ENCODE peak calls at places on chromosomes 4 and X, in seven cellular contexts. Z is upper lobe of right lung, L is C1 segment of cervical spinal cord, F is DMS153, K is AG04450, E is RPMI8226, B is amygdala. U is an unnamed sample.

GRCh38 chr4:107666134-107666533 is 53.9 kb downstream of the PAPSS1 start:
- DNase-seq in F (no peak), L (no peak), B (no peak), Z (no peak), E (no peak), K (peak; percentile 18), U (peak; percentile 50)

GRCh38 chrX:107551546-107551945 is 76.8 kb upstream of the PRPS1 start:
- DNase-seq in B (peak; percentile 1), Z (peak; percentile 72), E (no peak), L (peak; percentile 61), F (no peak), K (no peak), U (no peak)

GRCh38 chr4:102503301-102503746 is 2.2 kb downstream of the NFKB1 start:
- DNase-seq in L (no peak), Z (no peak), B (no peak), K (no peak), E (peak; percentile 25), F (peak; percentile 7), U (no peak)

GRCh38 chr4:128782076-128782715 is 27.3 kb upstream of the JADE1 start:
- DNase-seq in Z (no peak), F (no peak), B (peak; percentile 4), L (no peak), K (no peak), E (peak; percentile 11), U (no peak)

GRCh38 chr4:21962691-21963090 is 14.1 kb upstream of the KCNIP4 start:
- DNase-seq in E (no peak), Z (no peak), F (no peak), B (no peak), K (no peak), L (no peak), U (no peak)

GRCh38 chrX:74593593-74593992 is 20.8 kb downstream of the RLIM start:
- DNase-seq in F (no peak), K (no peak), E (no peak), Z (no peak), B (no peak), L (no peak), U (no peak)

GRCh38 chr4:99642725-99643489 is 14.7 kb downstream of the C4orf54 start:
- DNase-seq in K (no peak), B (no peak), E (no peak), Z (no peak), F (no peak), L (peak; percentile 48), U (no peak)

GRCh38 chr4:102036619-102037376 is 246.3 kb downstream of the BANK1 start:
- DNase-seq in K (no peak), F (peak; percentile 78), B (no peak), L (no peak), Z (no peak), E (no peak), U (no peak)

GRCh38 chrX:10108288-10108687 is 48.5 kb upstream of the CLCN4 start:
- DNase-seq in F (no peak), K (no peak), Z (no peak), E (no peak), B (no peak), L (no peak), U (no peak)

GRCh38 chr4:1245481-1246051 is 3.4 kb downstream of the CTBP1 start:
- DNase-seq in B (no peak), F (no peak), E (no peak), L (no peak), Z (no peak), K (no peak), U (no peak)

GRCh38 chr4:76072760-76073159 is 1.7 kb upstream of the ART3 start:
- DNase-seq in K (no peak), F (no peak), E (no peak), L (no peak), Z (no peak), B (no peak), U (no peak)

GRCh38 chrX:137428251-137428661 is 137.7 kb upstream of the ZIC3 start:
- DNase-seq in L (no peak), E (no peak), B (no peak), K (no peak), Z (no peak), F (no peak), U (no peak)

GRCh38 chr4:85489273-85489672 is 14.3 kb downstream of the ARHGAP24 start:
- DNase-seq in L (no peak), F (peak; percentile 45), K (no peak), E (no peak), Z (no peak), B (no peak), U (no peak)

GRCh38 chr4:26051278-26051677 is 137.3 kb downstream of the SMIM20 start:
- DNase-seq in L (no peak), K (no peak), B (no peak), F (no peak), Z (no peak), E (no peak), U (no peak)

GRCh38 chr4:122963222-122963621 is 40.8 kb upstream of the NUDT6 start:
- DNase-seq in B (no peak), Z (no peak), K (no peak), L (no peak), E (no peak), F (no peak), U (no peak)

GRCh38 chr4:144174401-144175067 is 34.0 kb upstream of the GYPA start:
- DNase-seq in E (peak; percentile 41), F (peak; percentile 26), L (no peak), B (no peak), K (peak; percentile 32), Z (no peak), U (peak; percentile 72)

GRCh38 chrX:147781844-147782243 is 129.9 kb upstream of the FMR1 start:
- DNase-seq in F (no peak), B (no peak), Z (no peak), K (no peak), L (no peak), E (no peak), U (no peak)

GRCh38 chrX:140274761-140275525 is 229.9 kb downstream of the SOX3 start:
- DNase-seq in K (no peak), Z (no peak), L (no peak), F (no peak), E (no peak), B (no peak), U (no peak)

GRCh38 chrX:42567268-42567667 is 210.7 kb downstream of the PPP1R2C start:
- DNase-seq in K (no peak), Z (no peak), L (no peak), F (no peak), E (no peak), B (no peak), U (no peak)

GRCh38 chr4:137909910-137910309 is 332.2 kb downstream of the SLC7A11 start:
- DNase-seq in L (no peak), K (no peak), E (no peak), B (no peak), F (peak; percentile 17), Z (peak; percentile 45), U (no peak)

GRCh38 chr4:170089274-170089742 is 448 bp downstream of the AADAT start:
- DNase-seq in K (no peak), F (peak; percentile 3), Z (no peak), L (peak; percentile 47), B (peak; percentile 25), E (no peak), U (peak; percentile 56)

GRCh38 chr4:8160572-8160971 is 2.0 kb upstream of the ABLIM2 start:
- DNase-seq in B (no peak), E (no peak), L (no peak), F (no peak), K (no peak), Z (no peak), U (no peak)

GRCh38 chrX:33211356-33212254 is at the start of gene DMD:
- DNase-seq in B (peak; percentile 2), K (peak; percentile 60), L (peak; percentile 43), F (no peak), Z (no peak), E (no peak), U (peak; percentile 50)